ENCODE peak calls at places on chromosome 13, in six cellular contexts. P is lower lobe of right lung; X is adrenal gland; M is body of pancreas; Y is stomach; Z is CD8-positive, alpha-beta memory T cell. G is an unnamed sample.

GRCh38 chr13:86741762-86742285 is 929.3 kb upstream of the SLITRK5 start:
- DNase-seq in Y (no peak), Z (no peak), M (no peak), X (no peak), P (no peak), G (no peak)

GRCh38 chr13:39855236-39855635 is 199.8 kb downstream of the COG6 start:
- DNase-seq in Z (no peak), M (no peak), Y (no peak), P (no peak), X (no peak), G (no peak)

GRCh38 chr13:87925006-87925405 is 253.8 kb downstream of the SLITRK5 start:
- DNase-seq in Z (no peak), M (no peak), Y (no peak), P (no peak), X (no peak), G (no peak)

GRCh38 chr13:99958402-99959126 is 13.0 kb downstream of the ZIC5 start:
- DNase-seq in M (no peak), Y (peak; percentile 16), Z (no peak), X (no peak), P (no peak), G (no peak)

GRCh38 chr13:95509521-95510315 is 42.8 kb upstream of the CLDN10 start:
- DNase-seq in P (no peak), X (no peak), M (no peak), Y (no peak), Z (no peak), G (no peak)

GRCh38 chr13:41284512-41285288 is 21.3 kb upstream of the MTRF1 start:
- DNase-seq in X (no peak), Z (no peak), M (no peak), P (no peak), Y (peak; percentile 35), G (no peak)

GRCh38 chr13:85543144-85543543 is 256.1 kb downstream of the SLITRK6 start:
- DNase-seq in P (no peak), M (no peak), Z (no peak), X (no peak), Y (no peak), G (no peak)

GRCh38 chr13:111074826-111075225 is 40.3 kb upstream of the ARHGEF7 start:
- DNase-seq in Y (no peak), X (no peak), Z (no peak), P (no peak), M (no peak), G (no peak)

GRCh38 chr13:50529154-50529882 is 314.2 kb downstream of the DLEU7 start:
- DNase-seq in P (peak; percentile 88), X (peak; percentile 87), Z (no peak), Y (peak; percentile 87), M (peak; percentile 89), G (peak; percentile 91)

GRCh38 chr13:43861863-43862262 is 17.7 kb downstream of the CCDC122 start:
- DNase-seq in X (no peak), Z (no peak), M (no peak), Y (no peak), P (no peak), G (no peak)

GRCh38 chr13:75796825-75797224 is 160.7 kb downstream of the LMO7 start:
- DNase-seq in Z (no peak), X (no peak), Y (no peak), P (no peak), M (no peak), G (no peak)

GRCh38 chr13:40164137-40164536 is 502.3 kb downstream of the FOXO1 start:
- DNase-seq in Y (no peak), X (peak; percentile 63), Z (no peak), M (no peak), P (no peak), G (no peak)

GRCh38 chr13:50798923-50799322 is 44.6 kb downstream of the DLEU7 start:
- DNase-seq in Y (no peak), P (no peak), M (no peak), X (no peak), Z (no peak), G (no peak)

GRCh38 chr13:83498486-83499190 is 383.6 kb downstream of the SLITRK1 start:
- DNase-seq in X (no peak), Z (no peak), P (no peak), Y (no peak), M (no peak), G (no peak)

GRCh38 chr13:32538234-32538620 is 368 bp downstream of the N4BP2L2 start:
- DNase-seq in P (peak; percentile 56), M (no peak), Y (peak; percentile 63), X (peak; percentile 55), Z (no peak), G (peak; percentile 71)

GRCh38 chr13:101945435-101945834 is 456.4 kb downstream of the FGF14 start:
- DNase-seq in M (no peak), Y (no peak), Z (no peak), X (no peak), P (no peak), G (no peak)

GRCh38 chr13:40149611-40150283 is 494.3 kb downstream of the COG6 start:
- DNase-seq in M (no peak), Z (no peak), Y (no peak), P (no peak), X (peak; percentile 54), G (no peak)

GRCh38 chr13:75481176-75482069 is 546 bp downstream of the TBC1D4 start:
- DNase-seq in M (peak; percentile 54), P (peak; percentile 58), X (no peak), Y (peak; percentile 34), Z (peak; percentile 21), G (peak; percentile 75)

GRCh38 chr13:97851269-97851668 is 102.2 kb upstream of the IPO5 start:
- DNase-seq in Y (no peak), P (no peak), X (no peak), Z (no peak), M (no peak), G (no peak)

GRCh38 chr13:30698023-30698422 is 37.3 kb upstream of the ALOX5AP start:
- DNase-seq in Z (no peak), Y (no peak), X (no peak), M (no peak), P (no peak), G (no peak)

GRCh38 chr13:30585748-30586262 is 31.9 kb upstream of the USPL1 start:
- DNase-seq in M (no peak), X (peak; percentile 70), P (no peak), Z (no peak), Y (no peak), G (no peak)

GRCh38 chr13:52428295-52428694 is 22.1 kb downstream of the VPS36 start:
- DNase-seq in P (no peak), X (no peak), M (no peak), Z (no peak), Y (peak; percentile 31), G (no peak)

GRCh38 chr13:95552208-95552538 is 347 bp upstream of the CLDN10 start:
- DNase-seq in P (no peak), Y (no peak), Z (no peak), M (no peak), X (no peak), G (no peak)

GRCh38 chr13:77215543-77215942 is 111.4 kb downstream of the MYCBP2 start:
- DNase-seq in Z (no peak), M (no peak), P (no peak), X (no peak), Y (no peak), G (no peak)
- H3K36me3 ChIP-seq in Z (peaks cover 17% of the 10 kb centered on the region), M (no peaks in the 10 kb centered on the region), P (peaks cover 75% of the 10 kb centered on the region), X (peaks cover 28% of the 10 kb centered on the region), Y (peaks cover 82% of the 10 kb centered on the region), G (peaks cover 85% of the 10 kb centered on the region)

GRCh38 chr13:45492538-45492937 is 27.8 kb downstream of the COG3 start:
- DNase-seq in Y (no peak), M (no peak), X (no peak), P (no peak), Z (no peak), G (no peak)
- H3K36me3 ChIP-seq in Y (peaks cover 89% of the 10 kb centered on the region), M (peaks cover 5% of the 10 kb centered on the region), X (peaks cover 61% of the 10 kb centered on the region), P (peaks cover 94% of the 10 kb centered on the region), Z (peaks cover 18% of the 10 kb centered on the region), G (peaks cover 91% of the 10 kb centered on the region)

GRCh38 chr13:27273658-27274425 is 3.2 kb downstream of the RASL11A start:
- DNase-seq in Z (no peak), M (no peak), P (no peak), Y (no peak), X (no peak), G (no peak)

GRCh38 chr13:27276188-27276587 is 5.6 kb downstream of the RASL11A start:
- DNase-seq in Y (no peak), X (no peak), Z (no peak), P (no peak), M (no peak), G (no peak)

GRCh38 chr13:27271572-27272096 is 1.0 kb downstream of the RASL11A start:
- DNase-seq in Y (no peak), X (no peak), Z (no peak), M (no peak), P (no peak), G (no peak)

GRCh38 chr13:27270594-27271520 is at the start of gene RASL11A:
- DNase-seq in Y (peak; percentile 88), Z (peak; percentile 79), P (peak; percentile 92), M (peak; percentile 90), X (peak; percentile 79), G (peak; percentile 94)

DNA sequence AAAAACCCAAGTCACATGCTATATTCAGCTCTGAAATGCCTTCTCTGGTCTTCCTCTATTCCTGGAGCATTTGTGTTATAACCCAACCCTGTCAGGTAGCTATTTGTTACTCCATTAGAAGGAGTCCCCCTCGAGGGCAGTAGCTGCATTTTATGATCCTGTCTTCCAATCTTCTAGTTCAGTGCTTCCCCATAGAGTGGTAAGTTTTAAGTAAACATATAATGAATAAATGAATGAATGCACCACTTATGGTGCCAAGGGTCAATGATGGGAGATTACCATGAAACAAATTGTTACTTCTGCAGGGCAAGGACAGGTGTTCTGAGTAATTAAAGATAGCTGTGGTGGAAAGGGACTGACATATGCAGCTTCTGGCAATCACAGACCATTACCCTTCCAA is 4.0 kb downstream of the RASL11A start:
- DNase-seq in Y (no peak), M (no peak), P (no peak), X (no peak), Z (no peak), G (no peak)
- H3K36me3 ChIP-seq in Y (peaks cover 6% of the 10 kb centered on the region), M (no peaks in the 10 kb centered on the region), P (peaks cover 4% of the 10 kb centered on the region), X (no peaks in the 10 kb centered on the region), Z (no peaks in the 10 kb centered on the region), G (peaks cover 6% of the 10 kb centered on the region)

GRCh38 chr13:49459580-49459979 is 15.5 kb downstream of the SETDB2 start:
- DNase-seq in Z (no peak), M (no peak), X (no peak), P (no peak), Y (no peak), G (no peak)

GRCh38 chr13:49466240-49466914 is 22.3 kb downstream of the SETDB2 start:
- DNase-seq in P (no peak), Z (no peak), X (no peak), M (no peak), Y (no peak), G (no peak)

DNA sequence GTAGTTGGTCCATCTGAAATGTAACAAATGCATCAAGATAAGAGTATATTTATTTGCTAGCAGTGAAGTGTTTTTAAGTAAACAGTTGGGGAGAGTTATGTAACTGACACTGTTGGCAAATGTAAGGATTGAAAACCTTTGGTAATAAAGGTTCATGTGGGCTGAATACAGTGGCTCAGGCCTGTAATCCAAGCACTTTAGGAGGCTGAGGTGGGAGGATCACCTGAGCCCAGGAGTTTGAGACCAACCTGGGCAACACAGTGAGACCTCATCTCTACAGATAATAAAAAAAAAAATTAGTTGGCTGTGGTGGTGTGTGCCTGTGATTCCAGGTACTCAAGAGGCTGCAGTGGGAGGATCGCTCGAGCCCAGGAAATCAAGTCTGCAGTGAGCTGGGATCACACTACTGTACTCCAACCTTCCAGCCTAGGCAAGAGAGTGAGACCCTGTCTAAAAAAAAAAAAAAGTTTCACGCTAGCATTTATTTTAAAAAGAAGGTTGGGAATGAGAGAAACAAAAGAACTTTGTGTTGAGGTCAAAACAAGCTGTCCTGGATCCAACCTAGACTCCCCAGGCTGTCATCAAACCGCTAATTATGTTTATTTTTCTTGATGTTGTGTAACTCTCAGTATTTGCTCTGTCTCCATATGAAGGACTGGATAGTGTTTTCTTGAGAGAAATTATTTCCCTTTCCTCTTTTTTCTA is 20.7 kb downstream of the SETDB2 start:
- DNase-seq in P (no peak), Y (no peak), X (no peak), M (no peak), Z (no peak), G (no peak)
- H3K36me3 ChIP-seq in P (peaks cover 73% of the 10 kb centered on the region), Y (peaks cover 73% of the 10 kb centered on the region), X (peaks cover 36% of the 10 kb centered on the region), M (no peaks in the 10 kb centered on the region), Z (peaks cover 34% of the 10 kb centered on the region), G (peaks cover 74% of the 10 kb centered on the region)